ENCODE peak calls at places on chromosome 11, in nine cellular contexts. K is DND-41, F is AG09309, N is iPS-NIHi11, H is NCI-H1092 treated with DMSO at 0.1 percent for 48 hours, U is COLO829, G is psoas muscle, W is transverse colon, E is T follicular helper cell. S is an unnamed sample.

GRCh38 chr11:123536690-123537437 is 106.8 kb downstream of the GRAMD1B start:
- DNase-seq in G (no peak), F (no peak), U (peak; percentile 28), E (no peak), H (no peak), K (no peak), N (peak; percentile 59), W (no peak), S (no peak)

GRCh38 chr11:126592496-126593410 is 237.3 kb downstream of the ST3GAL4 start:
- DNase-seq in H (no peak), K (no peak), F (no peak), U (no peak), N (no peak), E (no peak), G (no peak), W (no peak), S (peak; percentile 95)

GRCh38 chr11:67700548-67701262 is 26.3 kb upstream of the ALDH3B2 start:
- DNase-seq in H (no peak), N (no peak), U (no peak), W (no peak), K (no peak), E (no peak), G (no peak), F (no peak), S (peak; percentile 74)

GRCh38 chr11:72160319-72160718 is 24.8 kb downstream of the FOLR3 start:
- DNase-seq in W (no peak), G (no peak), U (no peak), H (no peak), E (no peak), F (no peak), N (no peak), K (no peak), S (no peak)

GRCh38 chr11:19874241-19874640 is 161.6 kb downstream of the NAV2 start:
- DNase-seq in W (no peak), K (no peak), N (no peak), G (no peak), F (no peak), U (no peak), E (no peak), H (no peak), S (no peak)

GRCh38 chr11:36385121-36385530 is 89.0 kb downstream of the PRR5L start:
- DNase-seq in F (no peak), U (no peak), W (no peak), K (no peak), G (no peak), N (no peak), E (no peak), H (no peak), S (peak; percentile 97)

GRCh38 chr11:33388793-33389525 is 131.8 kb downstream of the HIPK3 start:
- DNase-seq in H (no peak), E (no peak), G (no peak), N (no peak), U (no peak), K (no peak), W (no peak), F (no peak), S (no peak)

GRCh38 chr11:107043242-107043991 is 25.1 kb upstream of the GUCY1A2 start:
- DNase-seq in W (no peak), N (no peak), G (no peak), E (no peak), K (no peak), H (no peak), F (peak; percentile 88), U (peak; percentile 74), S (no peak)

GRCh38 chr11:82546556-82547162 is 187.0 kb downstream of the FAM181B start:
- DNase-seq in N (no peak), E (no peak), F (no peak), U (no peak), W (no peak), G (no peak), K (no peak), H (no peak), S (peak; percentile 89)

GRCh38 chr11:128942807-128943430 is at the start of gene TP53AIP1:
- DNase-seq in E (no peak), F (no peak), H (peak; percentile 19), W (no peak), U (no peak), G (no peak), N (no peak), K (no peak), S (no peak)